ENCODE peak calls at places on chromosomes 12 and 14, in five cellular contexts. H is mesendoderm, E is breast epithelium, U is kidney epithelial cell, O is NB4. D is an unnamed sample.

GRCh38 chr14:63011609-63012008 is 33.6 kb downstream of the KCNH5 start:
- DNase-seq in O (no peak), U (no peak), H (no peak), E (no peak), D (no peak)

GRCh38 chr12:120101182-120101581 is 15.4 kb downstream of the RAB35 start:
- DNase-seq in U (no peak), O (no peak), E (no peak), H (no peak), D (no peak)

GRCh38 chr12:120119395-120119973 is 2.9 kb upstream of the RAB35 start:
- DNase-seq in U (no peak), E (no peak), O (no peak), H (no peak), D (no peak)

GRCh38 chr14:103436533-103436932 is 51.3 kb downstream of the MARK3 start:
- DNase-seq in O (peak; percentile 56), E (no peak), H (no peak), U (no peak), D (peak; percentile 67)

GRCh38 chr12:45674583-45674982 is 54.9 kb upstream of the ARID2 start:
- DNase-seq in U (peak; percentile 21), H (peak; percentile 66), O (no peak), E (no peak), D (peak; percentile 95)

GRCh38 chr14:101598571-101599233 is 37.4 kb downstream of the DIO3 start:
- DNase-seq in O (no peak), H (no peak), E (no peak), U (no peak), D (no peak)

GRCh38 chr12:96108321-96108720 is 72.9 kb upstream of the LTA4H start:
- DNase-seq in E (no peak), U (no peak), H (peak; percentile 65), O (peak; percentile 93), D (no peak)

GRCh38 chr14:70909788-70910614 is 2.7 kb downstream of the PCNX1 start:
- DNase-seq in H (peak; percentile 19), E (no peak), U (no peak), O (peak; percentile 49), D (no peak)

GRCh38 chr14:54001189-54001878 is 44.7 kb upstream of the BMP4 start:
- DNase-seq in O (no peak), E (no peak), H (peak; percentile 59), U (no peak), D (no peak)

GRCh38 chr14:77903233-77903632 is 103.3 kb downstream of the ADCK1 start:
- DNase-seq in H (no peak), O (no peak), E (no peak), U (no peak), D (no peak)

GRCh38 chr12:4164591-4165558 is 108.7 kb upstream of the CCND2 start:
- DNase-seq in E (peak; percentile 45), O (peak; percentile 67), H (peak; percentile 92), U (peak; percentile 29), D (peak; percentile 73)

GRCh38 chr12:129901256-129901655 is 2.6 kb downstream of the TMEM132D start:
- DNase-seq in H (no peak), O (no peak), U (peak; percentile 29), E (no peak), D (peak; percentile 43)

GRCh38 chr12:98653866-98654493 is 8.9 kb downstream of the APAF1 start:
- DNase-seq in O (peak; percentile 79), H (peak; percentile 59), E (no peak), U (no peak), D (peak; percentile 85)

GRCh38 chr14:37546621-37547447 is 48.2 kb downstream of the FOXA1 start:
- DNase-seq in U (no peak), E (no peak), H (peak; percentile 60), O (no peak), D (peak; percentile 47)

GRCh38 chr12:131862994-131863710 is 31.3 kb upstream of the ULK1 start:
- DNase-seq in U (no peak), E (no peak), H (no peak), O (peak; percentile 93), D (peak; percentile 46)

GRCh38 chr12:3193755-3194154 is 116.6 kb downstream of the TSPAN9 start:
- DNase-seq in H (no peak), U (no peak), O (no peak), E (no peak), D (no peak)

GRCh38 chr14:59739794-59740193 is 130.8 kb downstream of the RTN1 start:
- DNase-seq in U (no peak), H (no peak), O (peak; percentile 45), E (no peak), D (no peak)
- H3K4me3 ChIP-seq in U (no peak overlapping the region), H (no peak overlapping the region), O (no peak overlapping the region), E (no peak overlapping the region), D (no peak overlapping the region)

GRCh38 chr12:118617922-118618450 is 241.6 kb downstream of the SUDS3 start:
- DNase-seq in O (no peak), H (no peak), E (no peak), U (no peak), D (no peak)
- H3K4me3 ChIP-seq in O (no peak overlapping the region), H (no peak overlapping the region), E (no peak overlapping the region), U (no peak overlapping the region), D (no peak overlapping the region)

GRCh38 chr12:113172185-113172584 is 13.1 kb downstream of the DDX54 start:
- DNase-seq in H (no peak), O (no peak), U (no peak), E (no peak), D (no peak)

GRCh38 chr12:113169697-113170096 is 15.6 kb downstream of the DDX54 start:
- DNase-seq in H (no peak), U (no peak), O (no peak), E (no peak), D (no peak)

GRCh38 chr12:113171543-113171942 is 13.7 kb downstream of the DDX54 start:
- DNase-seq in U (no peak), E (no peak), H (no peak), O (no peak), D (no peak)

GRCh38 chr12:113170457-113170856 is 14.8 kb downstream of the DDX54 start:
- DNase-seq in H (no peak), U (no peak), E (no peak), O (no peak), D (no peak)

GRCh38 chr12:113170926-113171325 is 14.4 kb downstream of the DDX54 start:
- DNase-seq in H (no peak), U (no peak), O (no peak), E (no peak), D (no peak)
- H3K4me3 ChIP-seq in H (no peak overlapping the region), U (no peak overlapping the region), O (no peak overlapping the region), E (no peak overlapping the region), D (no peak overlapping the region)

DNA sequence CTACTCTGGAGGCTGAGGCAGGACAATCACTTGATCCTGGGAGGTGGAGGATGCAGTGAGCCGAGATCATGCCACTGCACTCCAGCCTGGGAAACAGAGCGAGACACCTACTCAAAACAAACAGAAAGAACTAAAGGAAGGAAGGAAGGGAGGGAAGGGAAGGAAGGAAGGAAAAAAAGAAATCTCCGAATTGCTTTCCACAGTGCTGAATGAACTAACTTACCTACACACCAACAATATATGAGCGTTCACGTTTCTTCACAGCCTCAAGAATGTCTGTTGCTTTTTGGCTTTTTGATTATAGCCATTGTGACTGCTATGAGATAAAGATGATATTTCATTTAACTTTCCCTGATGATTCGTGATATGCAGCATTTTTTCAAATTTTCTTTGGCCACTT is 1343.7 kb downstream of the LRFN5 start:
- DNase-seq in O (no peak), U (no peak), H (no peak), E (no peak), D (no peak)
- H3K4me3 ChIP-seq in O (no peak overlapping the region), U (no peak overlapping the region), H (no peak overlapping the region), E (no peak overlapping the region), D (no peak overlapping the region)

DNA sequence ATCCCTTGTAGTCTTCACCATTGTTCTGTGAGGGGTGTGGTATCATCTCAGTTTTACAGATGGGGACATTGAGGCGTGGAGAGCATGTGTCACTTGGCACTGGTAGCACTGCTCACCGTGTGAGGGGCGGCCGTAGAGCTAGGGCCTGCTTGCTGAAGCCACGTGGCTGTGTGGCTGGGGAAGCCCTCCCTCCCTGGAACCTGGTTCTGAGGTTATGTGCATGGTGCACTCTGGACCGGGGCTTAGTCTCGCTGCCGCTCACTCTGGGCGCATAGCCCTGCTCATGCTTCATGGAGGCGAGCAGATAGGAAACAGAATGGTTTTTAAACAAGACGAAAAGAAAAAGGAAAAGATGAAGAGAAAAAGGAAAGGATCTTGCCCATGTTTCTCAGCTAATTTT is 46.1 kb downstream of the CACNA1C start:
- DNase-seq in E (no peak), O (no peak), H (no peak), U (no peak), D (no peak)
- H3K4me3 ChIP-seq in E (no peak overlapping the region), O (no peak overlapping the region), H (no peak overlapping the region), U (no peak overlapping the region), D (no peak overlapping the region)

GRCh38 chr14:30191639-30192279 is 264.1 kb upstream of the PRKD1 start:
- DNase-seq in E (no peak), U (no peak), H (no peak), O (no peak), D (peak; percentile 16)
- H3K4me3 ChIP-seq in E (no peak overlapping the region), U (no peak overlapping the region), H (no peak overlapping the region), O (no peak overlapping the region), D (no peak overlapping the region)

DNA sequence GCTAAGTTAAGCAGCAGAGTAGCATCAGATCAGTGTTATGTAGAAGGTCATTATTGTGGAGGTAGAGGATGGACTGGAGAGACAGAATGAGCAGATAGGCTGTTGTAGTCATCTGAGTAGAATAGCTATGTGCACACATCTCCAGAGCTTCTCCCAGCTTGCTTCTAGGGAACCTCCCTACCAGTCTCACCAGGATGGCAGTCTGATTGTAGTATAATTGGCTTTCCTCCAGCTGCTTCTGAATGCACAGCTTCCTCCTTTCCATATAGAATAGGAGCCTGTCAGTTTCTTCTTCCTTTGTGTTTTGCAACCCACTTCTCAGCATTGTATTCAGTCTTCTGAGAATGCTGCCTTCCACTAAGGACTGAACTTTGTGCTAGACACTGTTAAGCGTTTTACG is 2.1 kb upstream of the CSAD start:
- DNase-seq in O (peak; percentile 74), E (no peak), U (no peak), H (no peak), D (no peak)
- H3K4me3 ChIP-seq in O (peak overlapping the region; percentile 85), E (peak overlapping the region; percentile 87), U (no peak overlapping the region), H (no peak overlapping the region), D (no peak overlapping the region)

DNA sequence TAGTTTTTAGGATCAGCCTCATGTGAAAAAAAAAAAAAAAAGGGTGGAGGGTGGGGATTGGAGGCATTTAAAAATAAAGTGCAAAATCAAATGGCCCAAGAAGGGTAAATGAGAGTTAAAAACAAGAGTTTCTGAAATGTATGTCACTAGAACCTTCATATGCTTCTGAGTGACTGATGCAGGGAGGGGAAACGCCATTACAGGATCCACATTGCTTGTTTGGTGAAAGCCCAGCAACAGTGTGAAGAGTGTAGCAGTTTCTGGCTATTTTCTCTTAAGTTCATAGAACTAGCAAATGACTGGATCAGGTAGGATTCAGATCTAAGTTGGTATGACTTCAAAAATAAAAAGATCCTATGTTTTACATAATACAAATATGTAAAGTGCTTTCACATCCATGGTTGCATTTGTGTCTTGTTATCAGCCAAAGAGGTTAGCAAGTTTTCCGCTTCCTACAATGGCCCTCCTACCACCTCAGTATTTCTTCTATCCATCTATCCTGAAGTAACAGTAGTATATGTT is 2.9 kb downstream of the CHPT1 start:
- DNase-seq in O (no peak), U (no peak), H (no peak), E (no peak), D (no peak)
- H3K4me3 ChIP-seq in O (peak overlapping the region; percentile 77), U (no peak overlapping the region), H (no peak overlapping the region), E (peak overlapping the region; percentile 99), D (no peak overlapping the region)

D was measured in choroid plexus epithelial cell.